ENCODE peak calls at places on chromosome 15, in ten cellular contexts. D, U, O, R, T, H, G, B, A and Z are unnamed samples.

GRCh38 chr15:65680544-65680943 is 58.8 kb downstream of the SLC24A1 start:
- DNase-seq in U (no peak), O (no peak), R (no peak), B (no peak), D (no peak), T (no peak), G (no peak), A (no peak), H (no peak), Z (no peak)

GRCh38 chr15:55334997-55335396 is 16.0 kb downstream of the PIGB start:
- DNase-seq in T (peak; percentile 38), R (no peak), O (peak; percentile 20), B (no peak), H (no peak), G (no peak), U (no peak), D (no peak), A (no peak), Z (no peak)

GRCh38 chr15:36965561-36966342 is 134.6 kb downstream of the MEIS2 start:
- DNase-seq in B (no peak), O (no peak), D (no peak), H (no peak), T (no peak), A (no peak), U (no peak), G (no peak), R (no peak), Z (no peak)

GRCh38 chr15:89090791-89091666 is 2.8 kb downstream of the ABHD2 start:
- DNase-seq in B (peak; percentile 27), O (peak; percentile 53), G (peak; percentile 91), U (peak; percentile 31), T (no peak), R (peak; percentile 67), A (peak; percentile 11), D (peak; percentile 13), H (peak; percentile 81), Z (peak; percentile 24)

GRCh38 chr15:57146394-57147140 is 228.1 kb downstream of the TCF12 start:
- DNase-seq in H (no peak), B (peak; percentile 71), T (no peak), A (no peak), O (peak; percentile 29), R (no peak), U (no peak), G (no peak), D (no peak), Z (no peak)

GRCh38 chr15:79329186-79329611 is 18.3 kb downstream of the TMED3 start:
- DNase-seq in D (no peak), H (no peak), A (no peak), T (peak; percentile 11), U (no peak), R (no peak), G (no peak), O (peak; percentile 67), B (no peak), Z (no peak)

GRCh38 chr15:59595434-59595915 is 16.1 kb upstream of the GCNT3 start:
- DNase-seq in T (no peak), D (no peak), O (no peak), H (no peak), B (no peak), U (no peak), G (no peak), R (no peak), A (no peak), Z (no peak)

GRCh38 chr15:40058476-40059140 is 19.6 kb upstream of the SRP14 start:
- DNase-seq in A (no peak), B (no peak), G (peak; percentile 21), T (no peak), O (peak; percentile 30), D (no peak), H (no peak), U (no peak), R (peak; percentile 44), Z (no peak)

GRCh38 chr15:75712668-75713337 is at the start of gene CSPG4:
- DNase-seq in U (no peak), B (no peak), O (no peak), T (no peak), D (no peak), G (peak; percentile 59), H (no peak), R (no peak), A (no peak), Z (no peak)

GRCh38 chr15:85100186-85100937 is 118.7 kb downstream of the PDE8A start:
- DNase-seq in B (no peak), T (no peak), R (peak; percentile 31), U (no peak), O (no peak), H (peak; percentile 63), A (no peak), G (no peak), D (no peak), Z (no peak)

GRCh38 chr15:65082303-65082958 is 5.9 kb downstream of the KBTBD13 start:
- DNase-seq in H (no peak), O (no peak), T (no peak), D (no peak), U (no peak), A (no peak), B (no peak), G (no peak), R (peak; percentile 28), Z (no peak)

GRCh38 chr15:58274885-58275284 is 136.7 kb downstream of the AQP9 start:
- DNase-seq in D (no peak), B (no peak), T (no peak), A (no peak), G (no peak), O (no peak), U (no peak), H (no peak), R (no peak), Z (no peak)

GRCh38 chr15:76335129-76335850 is 1.3 kb upstream of the ISL2 start:
- DNase-seq in R (peak; percentile 29), U (no peak), T (no peak), G (no peak), D (no peak), H (no peak), A (no peak), B (no peak), O (no peak), Z (no peak)

GRCh38 chr15:82183121-82184031 is 79.2 kb downstream of the EFL1 start:
- DNase-seq in U (no peak), H (no peak), R (no peak), O (peak; percentile 32), T (peak; percentile 65), G (no peak), D (no peak), A (no peak), B (no peak), Z (no peak)

GRCh38 chr15:70185251-70185711 is 87.6 kb upstream of the TLE3 start:
- DNase-seq in B (no peak), T (no peak), D (no peak), G (no peak), H (no peak), U (no peak), R (no peak), A (no peak), O (no peak), Z (no peak)

GRCh38 chr15:42419369-42419768 is 60.1 kb downstream of the CAPN3 start:
- DNase-seq in T (no peak), D (no peak), A (no peak), H (no peak), O (no peak), R (no peak), B (no peak), U (no peak), G (no peak), Z (no peak)

GRCh38 chr15:85379403-85380131 is 836 bp upstream of the AKAP13 start:
- DNase-seq in H (peak; percentile 83), D (no peak), U (peak; percentile 36), T (no peak), A (peak; percentile 45), G (peak; percentile 26), R (peak; percentile 44), B (no peak), O (peak; percentile 44), Z (peak; percentile 30)

GRCh38 chr15:70875001-70875782 is 17.0 kb downstream of the THAP10 start:
- DNase-seq in G (no peak), A (no peak), B (peak; percentile 11), H (no peak), D (no peak), U (no peak), R (no peak), O (peak; percentile 26), T (no peak), Z (no peak)

GRCh38 chr15:75573643-75574384 is 5.3 kb downstream of the PTPN9 start:
- DNase-seq in B (no peak), A (no peak), T (no peak), D (no peak), G (no peak), O (no peak), H (no peak), R (no peak), U (no peak), Z (no peak)

GRCh38 chr15:70492240-70493177 is 270.8 kb downstream of the UACA start:
- DNase-seq in U (peak; percentile 63), O (peak; percentile 90), D (no peak), A (peak; percentile 68), G (peak; percentile 48), B (no peak), T (no peak), H (peak; percentile 90), R (peak; percentile 90), Z (peak; percentile 86)

GRCh38 chr15:23687143-23687470 is at the start of gene NDN:
- DNase-seq in T (no peak), A (no peak), B (no peak), O (no peak), H (no peak), G (peak; percentile 45), D (no peak), U (no peak), R (peak; percentile 15), Z (no peak)

GRCh38 chr15:94576889-94577533 is 345.6 kb downstream of the MCTP2 start:
- DNase-seq in U (no peak), A (peak; percentile 2), B (peak; percentile 33), O (peak; percentile 31), H (no peak), T (no peak), D (no peak), R (peak; percentile 57), G (no peak), Z (peak; percentile 17)

GRCh38 chr15:80525853-80526252 is 121.7 kb downstream of the ARNT2 start:
- DNase-seq in B (no peak), A (no peak), H (no peak), O (no peak), T (no peak), G (no peak), R (no peak), U (no peak), D (no peak), Z (no peak)

GRCh38 chr15:83746231-83746630 is 92.3 kb downstream of the ADAMTSL3 start:
- DNase-seq in H (no peak), G (no peak), U (no peak), R (no peak), A (no peak), O (peak; percentile 56), D (no peak), B (no peak), T (no peak), Z (no peak)

GRCh38 chr15:101322849-101323477 is 27.9 kb upstream of the SNRPA1 start:
- DNase-seq in G (no peak), U (no peak), A (no peak), O (no peak), D (no peak), B (no peak), T (no peak), H (no peak), R (peak; percentile 26), Z (no peak)

GRCh38 chr15:63244976-63245645 is 32.3 kb upstream of the APH1B start:
- DNase-seq in B (no peak), O (no peak), T (no peak), R (no peak), U (no peak), D (no peak), G (no peak), H (no peak), A (no peak), Z (no peak)

GRCh38 chr15:68554716-68555347 is 24.0 kb upstream of the CORO2B start:
- DNase-seq in R (no peak), D (no peak), G (no peak), A (no peak), T (no peak), U (no peak), B (no peak), H (no peak), O (no peak), Z (no peak)

GRCh38 chr15:32790352-32790999 is 72.7 kb downstream of the GREM1 start:
- DNase-seq in H (no peak), D (no peak), A (no peak), R (no peak), T (peak; percentile 43), G (no peak), U (no peak), B (no peak), O (peak; percentile 9), Z (no peak)